ENCODE peak calls at places on chromosomes 12 and 14, in six cellular contexts. U, S, B, Y, X and F are unnamed samples.

GRCh38 chr14:33859306-33859705 is 91.6 kb downstream of the EGLN3 start:
- DNase-seq in U (no peak), S (no peak), B (no peak), Y (no peak), X (no peak), F (peak)

GRCh38 chr14:34826661-34827060 is 48.5 kb downstream of the BAZ1A start:
- DNase-seq in U (no peak), S (no peak), B (no peak), Y (peak), X (no peak), F (peak)

GRCh38 chr14:76647699-76648298 is 113.5 kb upstream of the VASH1 start:
- DNase-seq in U (peak), S (peak), B (peak), Y (peak), X (no peak), F (peak)

GRCh38 chr14:72632727-72633126 is 261.2 kb downstream of the DPF3 start:
- DNase-seq in U (no peak), S (no peak), B (no peak), Y (no peak), X (no peak), F (no peak)

GRCh38 chr14:83994020-83994419 is 1535.9 kb upstream of the FLRT2 start:
- DNase-seq in U (no peak), S (no peak), B (no peak), Y (no peak), X (no peak), F (peak)

GRCh38 chr12:571795-572531 is 91.3 kb downstream of the NINJ2 start:
- DNase-seq in U (no peak), S (no peak), B (peak), Y (no peak), X (no peak), F (no peak)

GRCh38 chr12:101891462-101891971 is 14.1 kb downstream of the DRAM1 start:
- DNase-seq in U (peak), S (no peak), B (peak), Y (peak), X (no peak), F (peak)

GRCh38 chr12:12376636-12377448 is 20.0 kb downstream of the BORCS5 start:
- DNase-seq in U (peak), S (no peak), B (peak), Y (peak), X (no peak), F (peak)

GRCh38 chr14:89007906-89008305 is 183.5 kb downstream of the TTC8 start:
- DNase-seq in U (no peak), S (no peak), B (no peak), Y (no peak), X (no peak), F (no peak)

GRCh38 chr12:56935752-56936151 is 1.5 kb upstream of the SDR9C7 start:
- DNase-seq in U (no peak), S (no peak), B (no peak), Y (no peak), X (no peak), F (no peak)

GRCh38 chr14:105167303-105168092 is 1.1 kb downstream of the JAG2 start:
- DNase-seq in U (peak), S (no peak), B (no peak), Y (no peak), X (no peak), F (no peak)

GRCh38 chr12:55720071-55720564 is at the start of gene RDH5:
- DNase-seq in U (no peak), S (no peak), B (peak), Y (peak), X (no peak), F (peak)

GRCh38 chr12:112573151-112573550 is 154.4 kb downstream of the PTPN11 start:
- DNase-seq in U (no peak), S (no peak), B (no peak), Y (no peak), X (no peak), F (no peak)

GRCh38 chr14:89787525-89787924 is 167.0 kb downstream of the EFCAB11 start:
- DNase-seq in U (no peak), S (peak), B (no peak), Y (peak), X (no peak), F (peak)